ENCODE peak calls at places on chromosomes 6 and 20, in nine cellular contexts. P, G, V, Q, U, J, T, B and A are unnamed samples.

GRCh38 chr6:33976425-33977360 is 169.2 kb downstream of the GRM4 start:
- DNase-seq in P (peak; percentile 24), G (no peak), V (no peak), Q (no peak), U (no peak), J (no peak), T (no peak), B (no peak), A (no peak)

GRCh38 chr6:148593130-148593812 is 153.6 kb upstream of the UST start:
- DNase-seq in P (no peak), G (no peak), V (peak; percentile 29), Q (peak; percentile 4), U (no peak), J (no peak), T (no peak), B (no peak), A (no peak)

GRCh38 chr20:32650545-32650944 is 23.2 kb downstream of the C20orf203 start:
- DNase-seq in P (no peak), G (no peak), V (no peak), Q (no peak), U (no peak), J (no peak), T (no peak), B (no peak), A (no peak)

GRCh38 chr6:29633532-29633901 is 534 bp upstream of the GABBR1 start:
- DNase-seq in P (no peak), G (no peak), V (no peak), Q (no peak), U (no peak), J (no peak), T (no peak), B (no peak), A (peak; percentile 42)

GRCh38 chr6:139833592-139833991 is 459.1 kb upstream of the CITED2 start:
- DNase-seq in P (no peak), G (no peak), V (no peak), Q (no peak), U (no peak), J (no peak), T (no peak), B (no peak), A (no peak)

GRCh38 chr6:163253556-163254213 is 160.8 kb upstream of the QKI start:
- DNase-seq in P (no peak), G (no peak), V (no peak), Q (no peak), U (no peak), J (no peak), T (no peak), B (no peak), A (no peak)

GRCh38 chr6:42147138-42147562 is 4.7 kb upstream of the C6orf132 start:
- DNase-seq in P (no peak), G (no peak), V (peak; percentile 82), Q (no peak), U (no peak), J (no peak), T (peak; percentile 17), B (no peak), A (no peak)

GRCh38 chr20:16241911-16242310 is 331.3 kb downstream of the KIF16B start:
- DNase-seq in P (no peak), G (no peak), V (peak; percentile 36), Q (no peak), U (no peak), J (peak; percentile 2), T (peak; percentile 20), B (no peak), A (no peak)

GRCh38 chr6:135902756-135903331 is 51.3 kb downstream of the PDE7B start:
- DNase-seq in P (no peak), G (no peak), V (no peak), Q (peak; percentile 82), U (no peak), J (no peak), T (no peak), B (no peak), A (no peak)

GRCh38 chr6:47153066-47153755 is 111.1 kb upstream of the ADGRF1 start:
- DNase-seq in P (no peak), G (no peak), V (peak; percentile 99), Q (no peak), U (no peak), J (no peak), T (peak; percentile 62), B (no peak), A (peak; percentile 52)

GRCh38 chr6:106773482-106773881 is 144.1 kb downstream of the QRSL1 start:
- DNase-seq in P (no peak), G (no peak), V (no peak), Q (no peak), U (no peak), J (no peak), T (no peak), B (no peak), A (no peak)

GRCh38 chr20:11917663-11918062 is at the start of gene BTBD3:
- DNase-seq in P (peak; percentile 71), G (peak; percentile 83), V (no peak), Q (peak; percentile 68), U (no peak), J (no peak), T (no peak), B (no peak), A (no peak)

GRCh38 chr6:27279513-27280063 is 32.1 kb downstream of the PRSS16 start:
- DNase-seq in P (no peak), G (no peak), V (peak; percentile 56), Q (no peak), U (no peak), J (no peak), T (peak; percentile 42), B (no peak), A (no peak)

GRCh38 chr20:4560667-4561066 is 161.0 kb upstream of the PRND start:
- DNase-seq in P (no peak), G (no peak), V (no peak), Q (no peak), U (no peak), J (no peak), T (no peak), B (no peak), A (no peak)

GRCh38 chr20:4556781-4557180 is 164.9 kb upstream of the PRND start:
- DNase-seq in P (no peak), G (no peak), V (no peak), Q (no peak), U (no peak), J (no peak), T (no peak), B (no peak), A (no peak)

GRCh38 chr20:4563031-4563430 is 158.7 kb upstream of the PRND start:
- DNase-seq in P (no peak), G (no peak), V (no peak), Q (no peak), U (no peak), J (no peak), T (no peak), B (no peak), A (peak; percentile 35)

GRCh38 chr20:4559106-4559505 is 162.6 kb upstream of the PRND start:
- DNase-seq in P (no peak), G (no peak), V (no peak), Q (no peak), U (no peak), J (no peak), T (no peak), B (no peak), A (no peak)

DNA sequence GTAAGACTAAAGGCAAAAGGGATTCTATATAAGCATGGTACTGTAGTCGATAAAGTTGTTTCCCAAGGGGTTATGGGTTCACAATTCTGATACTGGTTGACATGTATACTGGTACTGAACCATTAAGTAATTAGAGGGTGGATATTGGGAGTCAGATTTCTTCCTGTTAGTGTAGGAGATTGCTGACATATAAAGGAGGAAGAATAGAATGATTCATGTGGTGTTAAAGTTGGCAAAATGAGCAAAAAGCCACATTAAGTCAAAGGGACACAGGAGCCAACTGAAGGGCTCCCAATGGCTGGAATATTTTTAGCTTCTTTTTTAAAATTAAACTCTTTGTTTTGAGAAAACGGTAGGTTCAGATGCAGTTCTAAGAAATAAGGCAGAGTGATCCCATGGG is 161.8 kb upstream of the PRND start:
- DNase-seq in P (no peak), G (no peak), V (no peak), Q (no peak), U (no peak), J (no peak), T (no peak), B (no peak), A (no peak)
- H3K4me1 ChIP-seq in P (no peaks in the 10 kb centered on the region), G (no peaks in the 10 kb centered on the region), V (no peaks in the 10 kb centered on the region), Q (no peaks in the 10 kb centered on the region), U (peaks cover 5% of the 10 kb centered on the region), J (peaks cover 16% of the 10 kb centered on the region), T (peaks cover 18% of the 10 kb centered on the region), B (no peaks in the 10 kb centered on the region), A (peaks cover 14% of the 10 kb centered on the region)

GRCh38 chr20:2133318-2134183 is 31.9 kb downstream of the STK35 start:
- DNase-seq in P (no peak), G (no peak), V (peak; percentile 40), Q (no peak), U (no peak), J (no peak), T (peak; percentile 41), B (no peak), A (no peak)
- H3K4me1 ChIP-seq in P (peaks cover 20% of the 10 kb centered on the region), G (peaks cover 54% of the 10 kb centered on the region), V (peaks cover 3% of the 10 kb centered on the region), Q (no peaks in the 10 kb centered on the region), U (peaks cover 11% of the 10 kb centered on the region), J (peaks cover 45% of the 10 kb centered on the region), T (peaks cover 40% of the 10 kb centered on the region), B (peaks cover 14% of the 10 kb centered on the region), A (peaks cover 5% of the 10 kb centered on the region)

GRCh38 chr20:49769125-49769581 is 43.5 kb upstream of the SLC9A8 start:
- DNase-seq in P (no peak), G (no peak), V (no peak), Q (no peak), U (no peak), J (no peak), T (no peak), B (no peak), A (no peak)

GRCh38 chr20:49766979-49767419 is 45.6 kb upstream of the SLC9A8 start:
- DNase-seq in P (no peak), G (no peak), V (peak; percentile 55), Q (no peak), U (no peak), J (no peak), T (peak; percentile 61), B (no peak), A (no peak)

GRCh38 chr20:49768204-49769124 is 44.2 kb upstream of the SLC9A8 start:
- DNase-seq in P (peak; percentile 79), G (peak; percentile 44), V (peak; percentile 79), Q (peak; percentile 82), U (no peak), J (no peak), T (peak; percentile 98), B (peak; percentile 95), A (no peak)

GRCh38 chr20:49775229-49775693 is 37.4 kb upstream of the SLC9A8 start:
- DNase-seq in P (peak; percentile 82), G (peak; percentile 48), V (peak; percentile 94), Q (peak; percentile 96), U (peak; percentile 67), J (peak; percentile 77), T (peak; percentile 90), B (no peak), A (no peak)

GRCh38 chr20:49770634-49771033 is 42.0 kb upstream of the SLC9A8 start:
- DNase-seq in P (no peak), G (no peak), V (no peak), Q (no peak), U (no peak), J (no peak), T (no peak), B (no peak), A (no peak)
- H3K4me1 ChIP-seq in P (peaks cover 18% of the 10 kb centered on the region), G (peaks cover 32% of the 10 kb centered on the region), V (peaks cover 5% of the 10 kb centered on the region), Q (peaks cover 5% of the 10 kb centered on the region), U (peaks cover 32% of the 10 kb centered on the region), J (peaks cover 23% of the 10 kb centered on the region), T (peaks cover 90% of the 10 kb centered on the region), B (peaks cover 8% of the 10 kb centered on the region), A (no peaks in the 10 kb centered on the region)

GRCh38 chr20:19932170-19932667 is 84.9 kb upstream of the NAA20 start:
- DNase-seq in P (no peak), G (peak; percentile 71), V (no peak), Q (no peak), U (no peak), J (no peak), T (no peak), B (no peak), A (no peak)
- H3K4me1 ChIP-seq in P (peaks cover 3% of the 10 kb centered on the region), G (peaks cover 65% of the 10 kb centered on the region), V (no peaks in the 10 kb centered on the region), Q (peaks cover 9% of the 10 kb centered on the region), U (peaks cover 60% of the 10 kb centered on the region), J (peaks cover 7% of the 10 kb centered on the region), T (peaks cover 28% of the 10 kb centered on the region), B (no peaks in the 10 kb centered on the region), A (peaks cover 17% of the 10 kb centered on the region)